ENCODE peak calls at places on chromosomes 2 and 18, in four cellular contexts. S is IMR-90, K is K562, P is GM12878. V is an unnamed sample.

GRCh38 chr18:48929951-48930713 is 20.6 kb downstream of the SMAD7 start:
- DNase-seq in P (no peak), K (no peak), S (peak; percentile 81), V (peak; percentile 55)

GRCh38 chr18:49915352-49915751 is 102.0 kb upstream of the ACAA2 start:
- DNase-seq in P (no peak), S (no peak), K (no peak), V (no peak)

GRCh38 chr18:63321291-63321690 is 1.7 kb upstream of the BCL2 start:
- DNase-seq in S (no peak), K (no peak), P (no peak), V (no peak)

GRCh38 chr2:236743623-236744280 is 174.1 kb downstream of the ACKR3 start:
- DNase-seq in P (no peak), S (peak; percentile 18), K (no peak), V (peak; percentile 68)

GRCh38 chr2:70656421-70657010 is 102.9 kb upstream of the TGFA start:
- DNase-seq in K (no peak), P (no peak), S (no peak), V (no peak)

GRCh38 chr18:76353046-76353445 is 142.0 kb downstream of the ZNF516 start:
- DNase-seq in S (no peak), K (no peak), P (no peak), V (no peak)

GRCh38 chr2:1802046-1802445 is 57.7 kb upstream of the PXDN start:
- DNase-seq in S (no peak), P (no peak), K (no peak), V (no peak)

GRCh38 chr2:84443477-84443876 is 15.6 kb downstream of the SUCLG1 start:
- DNase-seq in P (no peak), K (no peak), S (no peak), V (no peak)

GRCh38 chr2:180040146-180040925 is 33.2 kb upstream of the CWC22 start:
- DNase-seq in P (no peak), K (no peak), S (peak; percentile 97), V (no peak)

GRCh38 chr18:8808001-8808400 is 102.6 kb downstream of the MTCL1 start:
- DNase-seq in K (no peak), S (peak; percentile 75), P (no peak), V (no peak)

GRCh38 chr2:165293439-165294420 is 54.5 kb downstream of the SCN2A start:
- DNase-seq in S (peak; percentile 87), K (peak; percentile 40), P (peak; percentile 56), V (peak; percentile 73)

GRCh38 chr2:104897515-104898184 is 43.7 kb downstream of the POU3F3 start:
- DNase-seq in P (no peak), S (peak; percentile 25), K (no peak), V (no peak)

GRCh38 chr2:191748528-191749180 is 70.7 kb downstream of the NABP1 start:
- DNase-seq in P (peak; percentile 39), K (no peak), S (peak; percentile 24), V (no peak)

GRCh38 chr2:55949211-55949610 is 25.6 kb upstream of the EFEMP1 start:
- DNase-seq in S (no peak), P (no peak), K (no peak), V (no peak)

GRCh38 chr2:5914831-5915611 is 222.8 kb downstream of the SOX11 start:
- DNase-seq in P (no peak), K (no peak), S (peak; percentile 87), V (no peak)

GRCh38 chr2:215299337-215299859 is 12.5 kb upstream of the ATIC start:
- DNase-seq in K (no peak), P (no peak), S (no peak), V (no peak)

GRCh38 chr2:226117506-226118065 is 682.0 kb downstream of the IRS1 start:
- DNase-seq in K (no peak), S (peak; percentile 66), P (no peak), V (no peak)

GRCh38 chr18:312415-312814 is 44.6 kb upstream of the THOC1 start:
- DNase-seq in S (no peak), K (no peak), P (no peak), V (no peak)

GRCh38 chr2:205188516-205189138 is 493.7 kb upstream of the NRP2 start:
- DNase-seq in K (no peak), S (peak; percentile 82), P (no peak), V (no peak)

GRCh38 chr2:43139996-43140621 is 86.3 kb downstream of the ZFP36L2 start:
- DNase-seq in K (no peak), S (no peak), P (no peak), V (peak; percentile 61)

GRCh38 chr2:8219096-8219495 is 462.8 kb upstream of the ID2 start:
- DNase-seq in P (no peak), K (no peak), S (no peak), V (no peak)

GRCh38 chr18:6482198-6482977 is 67.7 kb upstream of the L3MBTL4 start:
- DNase-seq in P (no peak), K (peak; percentile 45), S (peak; percentile 67), V (no peak)

GRCh38 chr2:168814046-168814445 is 11.6 kb downstream of the NOSTRIN start:
- DNase-seq in K (no peak), P (no peak), S (peak; percentile 63), V (no peak)

GRCh38 chr2:179691235-179691634 is 170.2 kb downstream of the ZNF385B start:
- DNase-seq in P (no peak), K (no peak), S (peak; percentile 49), V (no peak)

GRCh38 chr2:15154289-15154688 is 406.8 kb downstream of the NBAS start:
- DNase-seq in K (no peak), S (peak; percentile 64), P (no peak), V (no peak)

GRCh38 chr2:97735161-97735561 is 21.8 kb downstream of the ZAP70 start:
- DNase-seq in S (no peak), K (no peak), P (no peak), V (no peak)

GRCh38 chr2:209772316-209772715 is 684 bp downstream of the UNC80 start:
- DNase-seq in P (no peak), K (no peak), S (no peak), V (no peak)

GRCh38 chr2:8525582-8526402 is 156.1 kb upstream of the ID2 start:
- DNase-seq in P (peak; percentile 90), K (peak; percentile 94), S (peak; percentile 12), V (no peak)

GRCh38 chr18:48077291-48077690 is 146.8 kb upstream of the SMAD2 start:
- DNase-seq in K (no peak), P (no peak), S (no peak), V (no peak)

DNA sequence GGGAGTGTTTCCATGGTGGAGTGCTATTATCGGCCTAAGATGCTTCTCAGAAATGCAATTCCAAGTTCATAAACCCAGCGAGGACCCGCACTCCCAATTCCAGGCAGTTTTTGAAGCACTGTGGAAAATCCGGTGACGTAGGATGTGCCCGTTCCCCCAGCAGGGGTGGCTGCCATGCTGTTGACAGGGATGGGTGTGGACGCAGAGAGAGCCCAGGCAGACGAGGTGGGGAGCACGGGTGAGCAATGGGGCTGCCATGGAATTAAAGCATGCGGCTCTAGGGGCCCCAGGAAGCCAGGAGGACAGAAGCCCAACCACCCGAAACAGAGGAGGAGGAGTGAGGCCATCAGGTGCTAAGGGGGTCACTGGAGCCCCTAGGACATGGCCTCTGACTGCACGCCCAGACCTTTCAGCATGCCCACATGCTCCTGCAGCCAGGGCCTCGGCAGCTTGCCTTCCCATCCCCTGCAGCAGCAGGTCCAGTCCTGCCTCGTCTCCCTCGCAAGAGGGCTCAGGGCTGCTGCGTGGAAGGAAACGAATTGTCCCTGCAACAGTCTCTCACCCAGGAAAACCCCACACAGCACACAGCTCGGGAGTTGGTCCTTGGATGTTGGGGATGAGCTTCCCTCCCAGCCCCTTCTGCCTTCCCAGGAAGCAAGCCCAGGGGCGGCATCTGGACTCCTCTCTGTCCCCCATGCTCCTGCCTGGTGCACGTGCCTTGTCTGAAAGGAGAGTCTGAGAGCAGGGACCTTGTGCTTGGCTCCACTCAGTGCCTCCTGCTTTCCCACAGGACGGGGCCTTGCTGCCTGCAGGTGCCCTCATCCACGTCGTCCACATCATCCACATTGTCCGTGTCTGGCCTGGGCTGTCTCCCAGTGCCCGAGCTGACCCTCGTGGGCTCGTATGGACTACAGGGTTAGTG is 233.2 kb downstream of the NDUFA10 start:
- DNase-seq in K (no peak), S (no peak), P (no peak), V (no peak)
- TF ChIP-seq FOS in K (no peak), S (no peak), P (no peak), V (no peak)

DNA sequence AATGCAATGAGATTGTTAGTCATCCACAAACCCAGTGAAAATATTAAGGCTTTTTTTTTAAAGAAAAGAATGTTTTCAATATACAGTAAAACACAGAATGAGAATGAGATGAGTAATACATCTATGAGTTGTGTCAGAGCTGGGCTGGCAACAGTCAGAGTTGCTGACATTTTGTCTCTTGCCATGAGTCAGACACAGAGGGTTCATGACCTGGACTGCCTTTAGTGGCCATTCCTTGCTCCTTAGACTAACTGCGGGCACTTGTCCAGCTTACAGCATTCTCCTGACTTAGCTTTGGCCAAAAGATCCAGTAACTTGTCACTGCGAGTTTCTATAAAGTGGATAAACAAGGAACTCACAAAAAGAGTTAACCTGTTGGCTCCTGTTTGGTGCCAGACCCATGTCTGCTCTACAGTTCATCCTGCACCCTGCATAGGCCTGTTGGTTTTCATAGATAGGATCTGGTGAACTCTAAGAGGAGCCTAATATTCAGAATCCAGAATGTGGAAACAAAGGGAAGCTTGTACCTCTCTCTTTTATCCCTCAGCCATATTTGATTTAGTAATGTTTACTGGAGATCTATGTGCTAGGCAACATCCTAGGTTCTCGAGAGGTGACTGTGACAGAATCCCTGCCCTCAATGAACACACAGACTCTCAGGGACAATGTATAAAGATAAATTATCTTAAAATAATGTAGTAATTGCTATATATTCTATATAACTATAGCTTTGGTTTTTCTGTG is 391.5 kb upstream of the VWC2L start:
- DNase-seq in P (no peak), K (no peak), S (peak; percentile 97), V (peak; percentile 94)
- TF ChIP-seq FOS in P (no peak), K (no peak), S (peak; percentile 97), V (peak; percentile 99)

GRCh38 chr2:30022444-30023071 is 101.2 kb upstream of the ALK start:
- DNase-seq in K (no peak), S (no peak), P (peak; percentile 16), V (no peak)

GRCh38 chr2:30026091-30027055 is 105.0 kb upstream of the ALK start:
- DNase-seq in P (no peak), K (peak; percentile 60), S (peak; percentile 22), V (no peak)

GRCh38 chr2:30029804-30030203 is 108.4 kb upstream of the ALK start:
- DNase-seq in P (no peak), K (no peak), S (no peak), V (no peak)

DNA sequence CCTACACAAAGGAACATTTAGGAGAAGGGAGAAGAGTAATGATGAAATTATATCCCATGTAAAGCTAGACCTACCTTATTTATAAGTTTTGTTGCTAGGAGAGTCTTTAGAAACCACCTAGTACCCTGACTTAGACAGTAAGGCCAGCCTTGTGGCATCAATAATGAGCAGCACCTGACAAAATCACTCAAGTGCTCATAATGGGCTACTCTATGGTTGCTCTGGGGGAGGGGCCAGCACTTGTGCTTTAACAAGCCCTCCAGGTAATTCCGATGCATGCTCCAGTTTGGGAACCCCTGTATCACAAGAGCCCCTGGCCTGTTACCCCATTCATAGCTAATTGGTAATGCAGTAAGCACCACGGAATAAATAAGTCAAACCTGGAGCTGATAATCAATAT is 102.9 kb upstream of the ALK start:
- DNase-seq in S (no peak), K (no peak), P (no peak), V (no peak)
- TF ChIP-seq FOS in S (no peak), K (no peak), P (no peak), V (no peak)

GRCh38 chr2:27159271-27159670 is 10.5 kb downstream of the TCF23 start:
- DNase-seq in K (no peak), S (no peak), P (no peak), V (no peak)
- TF ChIP-seq FOS in K (no peak), S (no peak), P (no peak), V (no peak)

GRCh38 chr2:131040661-131041401 is 52.4 kb downstream of the FAM168B start:
- DNase-seq in S (no peak), K (no peak), P (no peak), V (no peak)
- TF ChIP-seq FOS in S (no peak), K (no peak), P (no peak), V (no peak)

V was measured in endothelial cell of umbilical vein.